ENCODE peak calls at places on chromosomes 13 and 19, in eight cellular contexts. D, J, M, Z, S, U, T and C are unnamed samples.

GRCh38 chr19:42397315-42398166 is 7.4 kb upstream of the CNFN start:
- DNase-seq in U (no peak), M (no peak), J (peak; percentile 26), D (no peak), Z (no peak), S (no peak), T (no peak), C (no peak)

GRCh38 chr13:33352520-33352919 is 67.0 kb upstream of the STARD13 start:
- DNase-seq in D (no peak), S (no peak), T (no peak), M (no peak), Z (no peak), U (peak; percentile 23), J (no peak), C (no peak)

GRCh38 chr13:30153871-30154426 is 153.4 kb downstream of the KATNAL1 start:
- DNase-seq in D (peak; percentile 61), Z (peak; percentile 43), S (no peak), M (no peak), U (peak; percentile 67), T (no peak), J (no peak), C (no peak)

GRCh38 chr19:15450528-15450890 is 753 bp upstream of the WIZ start:
- DNase-seq in M (no peak), S (no peak), U (no peak), D (no peak), T (no peak), J (no peak), Z (no peak), C (no peak)

GRCh38 chr19:14089662-14090508 is 666 bp downstream of the SAMD1 start:
- DNase-seq in Z (peak; percentile 79), T (no peak), S (no peak), D (peak; percentile 82), M (peak; percentile 49), J (no peak), U (peak; percentile 92), C (peak; percentile 59)

GRCh38 chr13:21031594-21031993 is 29.8 kb downstream of the LATS2 start:
- DNase-seq in Z (no peak), U (no peak), D (no peak), S (no peak), T (no peak), M (no peak), J (no peak), C (no peak)

GRCh38 chr13:38180100-38180499 is 169.6 kb upstream of the UFM1 start:
- DNase-seq in D (no peak), M (no peak), T (no peak), S (no peak), U (no peak), J (no peak), Z (no peak), C (no peak)

GRCh38 chr13:24351423-24351822 is 42.0 kb downstream of the C1QTNF9 start:
- DNase-seq in J (no peak), T (no peak), Z (no peak), S (no peak), D (no peak), U (no peak), M (no peak), C (no peak)

GRCh38 chr19:5339470-5339949 is 1.1 kb downstream of the PTPRS start:
- DNase-seq in T (no peak), S (no peak), J (no peak), Z (no peak), D (no peak), U (peak; percentile 81), M (peak; percentile 23), C (no peak)

GRCh38 chr19:47729799-47730520 is 15.4 kb upstream of the NOP53 start:
- DNase-seq in D (peak; percentile 75), U (peak; percentile 95), J (peak; percentile 75), Z (peak; percentile 84), M (no peak), T (no peak), S (no peak), C (peak; percentile 9)

GRCh38 chr19:10086904-10087256 is 763 bp downstream of the SHFL start:
- DNase-seq in M (peak; percentile 45), D (no peak), T (no peak), J (no peak), Z (no peak), S (no peak), U (peak; percentile 88), C (no peak)

GRCh38 chr13:20676213-20676612 is 27.3 kb upstream of the IL17D start:
- DNase-seq in Z (no peak), U (no peak), J (peak; percentile 31), D (no peak), M (no peak), S (no peak), T (no peak), C (no peak)

GRCh38 chr13:98133949-98134348 is 8.9 kb upstream of the FARP1 start:
- DNase-seq in Z (no peak), S (no peak), J (no peak), T (no peak), U (no peak), D (no peak), M (no peak), C (no peak)

GRCh38 chr13:51230473-51231105 is 8.4 kb downstream of the FAM124A start:
- DNase-seq in M (no peak), D (peak; percentile 38), U (no peak), Z (peak; percentile 41), T (no peak), S (peak; percentile 61), J (peak; percentile 36), C (no peak)

GRCh38 chr19:18364826-18365528 is 21.0 kb upstream of the GDF15 start:
- DNase-seq in T (peak; percentile 40), S (peak; percentile 82), U (no peak), J (peak; percentile 93), Z (peak; percentile 94), M (no peak), D (peak; percentile 45), C (no peak)

GRCh38 chr19:27770095-27770494 is 1442.9 kb downstream of the UQCRFS1 start:
- DNase-seq in T (no peak), S (no peak), U (no peak), M (no peak), J (no peak), Z (no peak), D (no peak), C (no peak)
- H3K9me3 ChIP-seq in T (peaks cover 85% of the 10 kb centered on the region), S (no peaks in the 10 kb centered on the region), U (peaks cover 52% of the 10 kb centered on the region), M (peaks cover 29% of the 10 kb centered on the region), J (no peaks in the 10 kb centered on the region), Z (peaks cover 6% of the 10 kb centered on the region), D (no peaks in the 10 kb centered on the region), C (peaks cover 94% of the 10 kb centered on the region)

DNA sequence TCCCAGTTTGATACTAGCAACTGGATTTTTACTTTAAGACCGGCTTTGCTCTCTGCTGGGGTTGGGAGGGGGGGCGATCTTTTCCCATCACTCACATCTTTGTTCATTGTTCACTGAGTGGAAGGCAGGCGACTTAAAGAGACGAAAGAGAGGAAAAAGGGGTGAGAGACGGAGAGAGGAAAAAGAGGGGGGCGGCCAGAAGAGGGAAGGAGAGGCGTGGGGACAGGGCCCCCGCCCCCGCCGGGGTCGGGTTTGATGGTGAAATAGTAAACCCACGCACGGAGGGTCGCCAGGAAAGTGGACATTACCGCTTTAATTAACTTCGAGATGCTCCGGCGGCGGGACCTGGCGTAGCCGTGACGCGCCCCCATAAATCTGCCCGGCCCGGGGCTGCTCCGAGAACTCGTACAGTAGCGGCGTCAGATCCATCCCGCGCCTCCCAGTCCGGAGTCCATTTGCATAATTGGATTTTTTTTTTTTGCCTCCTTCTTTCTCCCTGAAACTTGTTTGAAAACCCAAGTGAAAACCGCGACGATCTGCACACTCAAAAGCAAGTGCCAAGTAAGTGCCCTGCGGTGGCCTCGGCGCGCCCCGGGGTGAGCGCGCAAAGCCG is 144.0 kb upstream of the ZNF536 start:
- DNase-seq in U (no peak), T (no peak), S (no peak), J (no peak), D (no peak), Z (peak; percentile 38), M (no peak), C (no peak)
- H3K27me3 ChIP-seq in U (peaks cover 51% of the 10 kb centered on the region), T (no peaks in the 10 kb centered on the region), S (no peaks in the 10 kb centered on the region), J (peaks cover 63% of the 10 kb centered on the region), D (peaks cover 97% of the 10 kb centered on the region), Z (peaks cover 84% of the 10 kb centered on the region), M (peaks cover 24% of the 10 kb centered on the region), C (peaks cover 67% of the 10 kb centered on the region)

GRCh38 chr19:51983361-51983760 is 3.3 kb downstream of the ZNF350 start:
- DNase-seq in J (no peak), M (no peak), U (no peak), T (no peak), Z (no peak), S (no peak), D (no peak), C (no peak)

DNA sequence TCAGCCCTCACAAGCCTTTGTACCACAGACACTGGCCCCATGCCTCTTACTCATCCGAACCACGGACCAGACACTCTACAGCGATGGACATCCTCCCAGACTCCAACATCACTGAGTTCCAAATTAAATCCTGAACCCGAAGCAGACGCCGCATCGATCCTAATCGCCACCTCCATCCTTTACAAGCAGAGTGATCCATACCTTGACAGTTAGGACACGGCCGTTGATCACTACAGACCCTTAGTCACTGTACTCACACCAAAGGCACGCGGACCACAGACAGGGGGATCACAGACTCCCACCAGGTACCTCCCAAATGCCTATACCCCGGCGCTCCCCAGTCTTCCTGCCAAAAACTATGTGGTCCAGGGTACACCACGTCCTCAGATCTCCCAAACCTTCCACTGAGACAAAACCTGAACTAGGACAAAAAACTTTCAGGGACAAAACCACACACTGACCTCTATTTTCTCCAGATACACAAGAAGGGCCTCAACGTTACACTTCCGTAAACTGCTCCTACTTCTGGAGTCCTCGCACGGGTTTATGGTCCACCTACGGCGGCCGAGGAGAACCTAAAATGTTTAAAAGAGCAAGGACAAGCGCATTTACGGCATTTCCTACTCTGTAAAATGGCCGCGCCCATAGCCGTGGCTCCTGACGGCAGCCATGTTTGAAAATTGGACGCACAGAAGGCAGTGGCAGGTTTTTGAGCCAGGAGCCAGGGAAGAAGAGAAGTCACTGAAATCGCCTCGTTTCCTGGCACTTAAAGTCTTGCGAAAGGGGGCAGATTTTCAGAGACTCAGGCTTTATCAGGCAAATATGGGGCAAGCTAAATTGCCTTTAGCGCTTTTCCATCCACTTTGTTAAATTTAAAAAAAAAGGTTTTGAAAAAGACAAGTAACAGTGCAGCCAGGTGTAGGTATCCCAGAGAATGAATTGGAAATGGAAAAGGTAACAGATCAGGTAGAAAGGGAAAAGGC is at the start of gene ZNF350:
- DNase-seq in T (peak; percentile 85), Z (peak; percentile 85), D (peak; percentile 94), S (peak; percentile 98), U (peak; percentile 21), M (peak; percentile 85), J (peak; percentile 99), C (peak; percentile 82)
- H3K9me3 ChIP-seq in T (peaks cover 48% of the 10 kb centered on the region), Z (peaks cover 7% of the 10 kb centered on the region), D (no peaks in the 10 kb centered on the region), S (peaks cover 6% of the 10 kb centered on the region), U (peaks cover 67% of the 10 kb centered on the region), M (peaks cover 21% of the 10 kb centered on the region), J (peaks cover 2% of the 10 kb centered on the region), C (peaks cover 73% of the 10 kb centered on the region)

GRCh38 chr19:29504454-29504853 is 21.3 kb upstream of the VSTM2B start:
- DNase-seq in U (peak; percentile 37), Z (no peak), M (no peak), T (no peak), J (no peak), D (no peak), S (no peak), C (no peak)

GRCh38 chr19:29508181-29508580 is 17.6 kb upstream of the VSTM2B start:
- DNase-seq in Z (no peak), S (no peak), D (no peak), M (no peak), J (no peak), T (no peak), U (no peak), C (no peak)

GRCh38 chr19:29507081-29507860 is 18.5 kb upstream of the VSTM2B start:
- DNase-seq in J (no peak), D (no peak), S (no peak), Z (no peak), T (no peak), U (peak; percentile 53), M (no peak), C (no peak)

GRCh38 chr19:29505034-29505824 is 20.6 kb upstream of the VSTM2B start:
- DNase-seq in U (peak; percentile 54), J (no peak), D (no peak), S (no peak), T (no peak), Z (no peak), M (no peak), C (no peak)

GRCh38 chr19:29506619-29506911 is 19.2 kb upstream of the VSTM2B start:
- DNase-seq in S (no peak), U (no peak), Z (no peak), T (no peak), D (no peak), M (no peak), J (no peak), C (no peak)
- H3K27me3 ChIP-seq in S (no peaks in the 10 kb centered on the region), U (no peaks in the 10 kb centered on the region), Z (no peaks in the 10 kb centered on the region), T (no peaks in the 10 kb centered on the region), D (no peaks in the 10 kb centered on the region), M (no peaks in the 10 kb centered on the region), J (no peaks in the 10 kb centered on the region), C (peaks cover 28% of the 10 kb centered on the region)